ENCODE peak calls at places on chromosome 11, in ten cellular contexts. One of them, this sample, is unnamed.

GRCh38 chr11:100930185-100930778 is 199.3 kb downstream of the PGR start:
- DNase-seq in HCT116: peak; percentile 47
- DNase-seq in upper lobe of right lung: no peak
- DNase-seq in left ventricle myocardium inferior: no peak
- DNase-seq in IMR-90: peak; percentile 81
- DNase-seq in dorsolateral prefrontal cortex: no peak
- DNase-seq in endothelial cell: no peak
- DNase-seq in heart left ventricle: no peak
- DNase-seq in psoas muscle: no peak
- DNase-seq in HFF-Myc: peak; percentile 55
- DNase-seq in this sample: peak; percentile 88

GRCh38 chr11:74162688-74163467 is 7.9 kb downstream of the C2CD3 start:
- DNase-seq in HCT116: no peak
- DNase-seq in upper lobe of right lung: no peak
- DNase-seq in left ventricle myocardium inferior: no peak
- DNase-seq in IMR-90: no peak
- DNase-seq in dorsolateral prefrontal cortex: no peak
- DNase-seq in endothelial cell: no peak
- DNase-seq in heart left ventricle: no peak
- DNase-seq in psoas muscle: no peak
- DNase-seq in HFF-Myc: no peak
- DNase-seq in this sample: peak; percentile 32

GRCh38 chr11:60842688-60843605 is 1.0 kb downstream of the CCDC86 start:
- DNase-seq in HCT116: no peak
- DNase-seq in upper lobe of right lung: no peak
- DNase-seq in left ventricle myocardium inferior: no peak
- DNase-seq in IMR-90: no peak
- DNase-seq in dorsolateral prefrontal cortex: no peak
- DNase-seq in endothelial cell: no peak
- DNase-seq in heart left ventricle: no peak
- DNase-seq in psoas muscle: no peak
- DNase-seq in HFF-Myc: no peak
- DNase-seq in this sample: no peak

GRCh38 chr11:63769044-63769718 is 606 bp upstream of the ZFTA start:
- DNase-seq in HCT116: no peak
- DNase-seq in upper lobe of right lung: peak; percentile 70
- DNase-seq in left ventricle myocardium inferior: peak; percentile 51
- DNase-seq in IMR-90: no peak
- DNase-seq in dorsolateral prefrontal cortex: no peak
- DNase-seq in endothelial cell: peak; percentile 42
- DNase-seq in heart left ventricle: peak; percentile 46
- DNase-seq in psoas muscle: peak; percentile 52
- DNase-seq in HFF-Myc: no peak
- DNase-seq in this sample: peak; percentile 24

GRCh38 chr11:9886595-9886994 is 222.7 kb downstream of the SWAP70 start:
- DNase-seq in HCT116: no peak
- DNase-seq in upper lobe of right lung: no peak
- DNase-seq in left ventricle myocardium inferior: no peak
- DNase-seq in IMR-90: no peak
- DNase-seq in dorsolateral prefrontal cortex: no peak
- DNase-seq in endothelial cell: no peak
- DNase-seq in heart left ventricle: no peak
- DNase-seq in psoas muscle: no peak
- DNase-seq in HFF-Myc: no peak
- DNase-seq in this sample: no peak

GRCh38 chr11:55172734-55173415 is 89.1 kb upstream of the TRIM48 start:
- DNase-seq in HCT116: no peak
- DNase-seq in upper lobe of right lung: peak; percentile 15
- DNase-seq in left ventricle myocardium inferior: no peak
- DNase-seq in IMR-90: no peak
- DNase-seq in dorsolateral prefrontal cortex: peak; percentile 9
- DNase-seq in endothelial cell: no peak
- DNase-seq in heart left ventricle: no peak
- DNase-seq in psoas muscle: no peak
- DNase-seq in HFF-Myc: no peak
- DNase-seq in this sample: no peak

GRCh38 chr11:68340003-68340767 is 27.8 kb downstream of the LRP5 start:
- DNase-seq in HCT116: no peak
- DNase-seq in upper lobe of right lung: no peak
- DNase-seq in left ventricle myocardium inferior: no peak
- DNase-seq in IMR-90: no peak
- DNase-seq in dorsolateral prefrontal cortex: no peak
- DNase-seq in endothelial cell: no peak
- DNase-seq in heart left ventricle: no peak
- DNase-seq in psoas muscle: no peak
- DNase-seq in HFF-Myc: no peak
- DNase-seq in this sample: no peak

GRCh38 chr11:118088531-118088930 is 1.8 kb upstream of the SMIM35 start:
- DNase-seq in HCT116: no peak
- DNase-seq in upper lobe of right lung: no peak
- DNase-seq in left ventricle myocardium inferior: peak; percentile 32
- DNase-seq in IMR-90: no peak
- DNase-seq in dorsolateral prefrontal cortex: no peak
- DNase-seq in endothelial cell: no peak
- DNase-seq in heart left ventricle: peak; percentile 31
- DNase-seq in psoas muscle: no peak
- DNase-seq in HFF-Myc: no peak
- DNase-seq in this sample: peak; percentile 52

GRCh38 chr11:121437018-121437685 is 15.0 kb upstream of the SORL1 start:
- DNase-seq in HCT116: no peak
- DNase-seq in upper lobe of right lung: no peak
- DNase-seq in left ventricle myocardium inferior: no peak
- DNase-seq in IMR-90: peak; percentile 12
- DNase-seq in dorsolateral prefrontal cortex: no peak
- DNase-seq in endothelial cell: no peak
- DNase-seq in heart left ventricle: no peak
- DNase-seq in psoas muscle: no peak
- DNase-seq in HFF-Myc: no peak
- DNase-seq in this sample: peak; percentile 67

GRCh38 chr11:121441533-121441932 is 10.6 kb upstream of the SORL1 start:
- DNase-seq in HCT116: no peak
- DNase-seq in upper lobe of right lung: no peak
- DNase-seq in left ventricle myocardium inferior: no peak
- DNase-seq in IMR-90: no peak
- DNase-seq in dorsolateral prefrontal cortex: no peak
- DNase-seq in endothelial cell: no peak
- DNase-seq in heart left ventricle: no peak
- DNase-seq in psoas muscle: no peak
- DNase-seq in HFF-Myc: no peak
- DNase-seq in this sample: no peak

GRCh38 chr11:121437686-121438078 is 14.4 kb upstream of the SORL1 start:
- DNase-seq in HCT116: no peak
- DNase-seq in upper lobe of right lung: no peak
- DNase-seq in left ventricle myocardium inferior: no peak
- DNase-seq in IMR-90: no peak
- DNase-seq in dorsolateral prefrontal cortex: no peak
- DNase-seq in endothelial cell: no peak
- DNase-seq in heart left ventricle: no peak
- DNase-seq in psoas muscle: no peak
- DNase-seq in HFF-Myc: no peak
- DNase-seq in this sample: no peak

GRCh38 chr11:121439337-121439736 is 12.8 kb upstream of the SORL1 start:
- DNase-seq in HCT116: no peak
- DNase-seq in upper lobe of right lung: no peak
- DNase-seq in left ventricle myocardium inferior: no peak
- DNase-seq in IMR-90: no peak
- DNase-seq in dorsolateral prefrontal cortex: no peak
- DNase-seq in endothelial cell: no peak
- DNase-seq in heart left ventricle: no peak
- DNase-seq in psoas muscle: no peak
- DNase-seq in HFF-Myc: no peak
- DNase-seq in this sample: no peak

DNA sequence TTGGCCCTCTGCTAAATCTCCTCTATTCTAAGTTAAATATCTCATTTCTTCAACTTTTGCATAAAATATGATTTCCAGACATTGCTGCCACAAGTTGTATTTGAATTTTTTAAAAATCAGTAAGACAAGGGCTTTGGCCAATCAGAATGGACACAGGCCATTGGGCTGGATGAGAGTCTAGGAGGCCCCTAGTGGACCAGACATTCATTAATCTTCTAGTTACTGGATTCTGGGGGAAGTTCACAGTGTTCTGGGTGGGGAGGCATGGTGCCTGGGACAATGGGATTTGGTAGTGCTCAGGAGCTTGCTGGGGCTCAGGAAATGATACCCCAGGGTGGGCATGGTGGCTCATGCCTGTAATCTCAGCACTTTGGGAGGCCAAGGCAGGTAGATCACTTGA is 12.4 kb upstream of the SORL1 start:
- DNase-seq in HCT116: no peak
- DNase-seq in upper lobe of right lung: no peak
- DNase-seq in left ventricle myocardium inferior: no peak
- DNase-seq in IMR-90: no peak
- DNase-seq in dorsolateral prefrontal cortex: no peak
- DNase-seq in endothelial cell: no peak
- DNase-seq in heart left ventricle: no peak
- DNase-seq in psoas muscle: no peak
- DNase-seq in HFF-Myc: no peak
- DNase-seq in this sample: no peak
- TF ChIP-seq CTCF in HCT116: no peak
- TF ChIP-seq CTCF in upper lobe of right lung: no peak
- TF ChIP-seq CTCF in left ventricle myocardium inferior: no peak
- TF ChIP-seq CTCF in IMR-90: no peak
- TF ChIP-seq CTCF in dorsolateral prefrontal cortex: no peak
- TF ChIP-seq CTCF in endothelial cell: no peak
- TF ChIP-seq CTCF in heart left ventricle: no peak
- TF ChIP-seq CTCF in psoas muscle: no peak
- TF ChIP-seq CTCF in HFF-Myc: no peak
- TF ChIP-seq CTCF in this sample: no peak

DNA sequence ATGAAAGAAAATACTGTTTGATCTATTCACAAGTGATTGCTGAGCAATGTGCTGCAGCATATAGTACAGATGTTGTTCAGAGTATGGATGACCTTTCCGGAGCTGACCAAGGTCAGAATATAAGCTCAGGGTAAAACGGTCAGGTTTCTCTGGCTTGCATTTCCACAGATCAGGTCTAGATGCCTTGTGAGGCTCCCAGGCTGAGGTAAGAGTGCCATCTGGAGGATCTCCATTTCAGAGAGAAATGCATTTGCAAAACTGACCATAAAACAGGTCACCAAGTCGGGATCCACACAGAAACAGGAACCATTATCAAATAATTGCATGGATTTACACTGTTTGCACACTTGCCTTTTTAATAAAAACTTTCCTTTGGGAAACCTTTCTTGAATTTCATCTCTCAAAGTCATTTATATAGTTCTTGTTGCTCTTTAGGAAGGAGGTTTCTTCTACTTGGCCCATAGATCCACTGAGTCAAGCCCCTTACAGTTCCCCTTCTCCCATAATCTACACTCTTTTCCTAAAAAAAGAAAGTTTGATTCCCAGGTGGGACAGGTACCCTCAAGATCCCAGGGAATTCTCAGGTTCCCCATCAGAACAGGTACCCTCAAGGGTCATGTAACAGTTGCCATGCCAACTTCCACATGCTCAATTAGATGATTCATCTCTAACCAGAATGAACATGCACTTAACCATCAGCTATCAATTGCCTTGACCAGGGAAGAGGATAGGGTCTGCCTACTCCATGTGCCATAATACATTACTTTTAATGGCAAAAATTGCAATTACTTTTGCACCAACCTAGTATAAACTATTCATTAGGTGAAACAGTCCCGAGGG is 25.0 kb upstream of the TMPRSS5 start:
- DNase-seq in HCT116: peak; percentile 39
- DNase-seq in upper lobe of right lung: no peak
- DNase-seq in left ventricle myocardium inferior: no peak
- DNase-seq in IMR-90: peak; percentile 64
- DNase-seq in dorsolateral prefrontal cortex: no peak
- DNase-seq in endothelial cell: peak; percentile 31
- DNase-seq in heart left ventricle: no peak
- DNase-seq in psoas muscle: peak; percentile 20
- DNase-seq in HFF-Myc: peak; percentile 21
- DNase-seq in this sample: peak; percentile 87
- TF ChIP-seq CTCF in HCT116: peak; percentile 34
- TF ChIP-seq CTCF in upper lobe of right lung: peak; percentile 31
- TF ChIP-seq CTCF in left ventricle myocardium inferior: peak; percentile 76
- TF ChIP-seq CTCF in IMR-90: peak; percentile 66
- TF ChIP-seq CTCF in dorsolateral prefrontal cortex: peak; percentile 73
- TF ChIP-seq CTCF in endothelial cell: no peak
- TF ChIP-seq CTCF in heart left ventricle: peak; percentile 70
- TF ChIP-seq CTCF in psoas muscle: peak; percentile 74
- TF ChIP-seq CTCF in HFF-Myc: peak; percentile 49
- TF ChIP-seq CTCF in this sample: peak; percentile 87

GRCh38 chr11:132100583-132100982 is 730.2 kb downstream of the NTM start:
- DNase-seq in HCT116: no peak
- DNase-seq in upper lobe of right lung: no peak
- DNase-seq in left ventricle myocardium inferior: no peak
- DNase-seq in IMR-90: no peak
- DNase-seq in dorsolateral prefrontal cortex: no peak
- DNase-seq in endothelial cell: no peak
- DNase-seq in heart left ventricle: no peak
- DNase-seq in psoas muscle: no peak
- DNase-seq in HFF-Myc: no peak
- DNase-seq in this sample: no peak

GRCh38 chr11:132103006-132103405 is 732.6 kb downstream of the NTM start:
- DNase-seq in HCT116: no peak
- DNase-seq in upper lobe of right lung: no peak
- DNase-seq in left ventricle myocardium inferior: no peak
- DNase-seq in IMR-90: no peak
- DNase-seq in dorsolateral prefrontal cortex: no peak
- DNase-seq in endothelial cell: no peak
- DNase-seq in heart left ventricle: no peak
- DNase-seq in psoas muscle: no peak
- DNase-seq in HFF-Myc: no peak
- DNase-seq in this sample: no peak

GRCh38 chr11:132101861-132102260 is 731.4 kb downstream of the NTM start:
- DNase-seq in HCT116: no peak
- DNase-seq in upper lobe of right lung: no peak
- DNase-seq in left ventricle myocardium inferior: no peak
- DNase-seq in IMR-90: peak; percentile 70
- DNase-seq in dorsolateral prefrontal cortex: no peak
- DNase-seq in endothelial cell: no peak
- DNase-seq in heart left ventricle: no peak
- DNase-seq in psoas muscle: no peak
- DNase-seq in HFF-Myc: no peak
- DNase-seq in this sample: peak; percentile 45

GRCh38 chr11:132095230-132096165 is 725.1 kb downstream of the NTM start:
- DNase-seq in HCT116: no peak
- DNase-seq in upper lobe of right lung: no peak
- DNase-seq in left ventricle myocardium inferior: no peak
- DNase-seq in IMR-90: no peak
- DNase-seq in dorsolateral prefrontal cortex: no peak
- DNase-seq in endothelial cell: no peak
- DNase-seq in heart left ventricle: no peak
- DNase-seq in psoas muscle: no peak
- DNase-seq in HFF-Myc: no peak
- DNase-seq in this sample: no peak

GRCh38 chr11:132099692-132100091 is 729.3 kb downstream of the NTM start:
- DNase-seq in HCT116: no peak
- DNase-seq in upper lobe of right lung: no peak
- DNase-seq in left ventricle myocardium inferior: peak; percentile 22
- DNase-seq in IMR-90: no peak
- DNase-seq in dorsolateral prefrontal cortex: no peak
- DNase-seq in endothelial cell: peak; percentile 47
- DNase-seq in heart left ventricle: no peak
- DNase-seq in psoas muscle: no peak
- DNase-seq in HFF-Myc: no peak
- DNase-seq in this sample: no peak
- TF ChIP-seq CTCF in HCT116: peak; percentile 14
- TF ChIP-seq CTCF in upper lobe of right lung: peak; percentile 51
- TF ChIP-seq CTCF in left ventricle myocardium inferior: peak; percentile 47
- TF ChIP-seq CTCF in IMR-90: no peak
- TF ChIP-seq CTCF in dorsolateral prefrontal cortex: peak; percentile 23
- TF ChIP-seq CTCF in endothelial cell: peak; percentile 73
- TF ChIP-seq CTCF in heart left ventricle: peak; percentile 38
- TF ChIP-seq CTCF in psoas muscle: no peak
- TF ChIP-seq CTCF in HFF-Myc: peak; percentile 61
- TF ChIP-seq CTCF in this sample: peak; percentile 59

GRCh38 chr11:121429556-121429955 is 22.6 kb upstream of the SORL1 start:
- DNase-seq in HCT116: no peak
- DNase-seq in upper lobe of right lung: no peak
- DNase-seq in left ventricle myocardium inferior: no peak
- DNase-seq in IMR-90: no peak
- DNase-seq in dorsolateral prefrontal cortex: no peak
- DNase-seq in endothelial cell: no peak
- DNase-seq in heart left ventricle: no peak
- DNase-seq in psoas muscle: no peak
- DNase-seq in HFF-Myc: no peak
- DNase-seq in this sample: no peak

GRCh38 chr11:121422675-121423074 is 29.4 kb upstream of the SORL1 start:
- DNase-seq in HCT116: no peak
- DNase-seq in upper lobe of right lung: no peak
- DNase-seq in left ventricle myocardium inferior: no peak
- DNase-seq in IMR-90: no peak
- DNase-seq in dorsolateral prefrontal cortex: no peak
- DNase-seq in endothelial cell: no peak
- DNase-seq in heart left ventricle: no peak
- DNase-seq in psoas muscle: no peak
- DNase-seq in HFF-Myc: no peak
- DNase-seq in this sample: no peak

GRCh38 chr11:121425818-121426217 is 26.3 kb upstream of the SORL1 start:
- DNase-seq in HCT116: no peak
- DNase-seq in upper lobe of right lung: no peak
- DNase-seq in left ventricle myocardium inferior: no peak
- DNase-seq in IMR-90: no peak
- DNase-seq in dorsolateral prefrontal cortex: no peak
- DNase-seq in endothelial cell: no peak
- DNase-seq in heart left ventricle: no peak
- DNase-seq in psoas muscle: no peak
- DNase-seq in HFF-Myc: no peak
- DNase-seq in this sample: no peak

GRCh38 chr11:121431820-121432526 is 20.1 kb upstream of the SORL1 start:
- DNase-seq in HCT116: no peak
- DNase-seq in upper lobe of right lung: no peak
- DNase-seq in left ventricle myocardium inferior: no peak
- DNase-seq in IMR-90: no peak
- DNase-seq in dorsolateral prefrontal cortex: no peak
- DNase-seq in endothelial cell: no peak
- DNase-seq in heart left ventricle: no peak
- DNase-seq in psoas muscle: no peak
- DNase-seq in HFF-Myc: no peak
- DNase-seq in this sample: no peak

GRCh38 chr11:121426476-121427454 is 25.3 kb upstream of the SORL1 start:
- DNase-seq in HCT116: peak; percentile 12
- DNase-seq in upper lobe of right lung: peak; percentile 77
- DNase-seq in left ventricle myocardium inferior: peak; percentile 57
- DNase-seq in IMR-90: no peak
- DNase-seq in dorsolateral prefrontal cortex: peak; percentile 63
- DNase-seq in endothelial cell: peak; percentile 60
- DNase-seq in heart left ventricle: peak; percentile 62
- DNase-seq in psoas muscle: peak; percentile 43
- DNase-seq in HFF-Myc: no peak
- DNase-seq in this sample: no peak
- TF ChIP-seq CTCF in HCT116: no peak
- TF ChIP-seq CTCF in upper lobe of right lung: peak; percentile 6
- TF ChIP-seq CTCF in left ventricle myocardium inferior: peak; percentile 33
- TF ChIP-seq CTCF in IMR-90: no peak
- TF ChIP-seq CTCF in dorsolateral prefrontal cortex: no peak
- TF ChIP-seq CTCF in endothelial cell: no peak
- TF ChIP-seq CTCF in heart left ventricle: peak; percentile 51
- TF ChIP-seq CTCF in psoas muscle: no peak
- TF ChIP-seq CTCF in HFF-Myc: no peak
- TF ChIP-seq CTCF in this sample: no peak